ENCODE peak calls at places on chromosomes 11 and 22, in four cellular contexts. N, O, L and Y are unnamed samples.

GRCh38 chr11:63613517-63614135 is 607 bp downstream of the PLAAT3 start:
- DNase-seq in N (no peak), O (peak), L (peak), Y (no peak)

GRCh38 chr11:62607729-62608128 is 4.8 kb downstream of the EML3 start:
- DNase-seq in N (no peak), O (no peak), L (no peak), Y (no peak)

GRCh38 chr11:120400564-120401364 is 64.6 kb downstream of the ARHGEF12 start:
- DNase-seq in N (no peak), O (peak), L (no peak), Y (no peak)

GRCh38 chr11:72655896-72656464 is 18.2 kb downstream of the PDE2A start:
- DNase-seq in N (no peak), O (no peak), L (no peak), Y (no peak)

GRCh38 chr11:133961890-133962289 is 5.1 kb upstream of the IGSF9B start:
- DNase-seq in N (no peak), O (no peak), L (no peak), Y (no peak)

GRCh38 chr11:76591416-76591815 is 79.1 kb downstream of the LRRC32 start:
- DNase-seq in N (no peak), O (peak), L (no peak), Y (no peak)

GRCh38 chr22:37282385-37282677 is at the start of gene CYTH4:
- DNase-seq in N (peak), O (peak), L (no peak), Y (no peak)

GRCh38 chr22:42716221-42716620 is 4.4 kb downstream of the A4GALT start:
- DNase-seq in N (no peak), O (no peak), L (no peak), Y (no peak)

GRCh38 chr22:32545801-32546200 is 71.2 kb downstream of the FBXO7 start:
- DNase-seq in N (no peak), O (no peak), L (no peak), Y (no peak)

GRCh38 chr11:8604078-8604723 is 10.2 kb upstream of the STK33 start:
- DNase-seq in N (peak), O (peak), L (peak), Y (peak)

GRCh38 chr11:66694732-66695207 is 17.1 kb upstream of the RBM4B start:
- DNase-seq in N (peak), O (peak), L (peak), Y (peak)
- TF ChIP-seq POLR2AphosphoS5 in N (no peak), O (no peak), L (no peak), Y (no peak)

DNA sequence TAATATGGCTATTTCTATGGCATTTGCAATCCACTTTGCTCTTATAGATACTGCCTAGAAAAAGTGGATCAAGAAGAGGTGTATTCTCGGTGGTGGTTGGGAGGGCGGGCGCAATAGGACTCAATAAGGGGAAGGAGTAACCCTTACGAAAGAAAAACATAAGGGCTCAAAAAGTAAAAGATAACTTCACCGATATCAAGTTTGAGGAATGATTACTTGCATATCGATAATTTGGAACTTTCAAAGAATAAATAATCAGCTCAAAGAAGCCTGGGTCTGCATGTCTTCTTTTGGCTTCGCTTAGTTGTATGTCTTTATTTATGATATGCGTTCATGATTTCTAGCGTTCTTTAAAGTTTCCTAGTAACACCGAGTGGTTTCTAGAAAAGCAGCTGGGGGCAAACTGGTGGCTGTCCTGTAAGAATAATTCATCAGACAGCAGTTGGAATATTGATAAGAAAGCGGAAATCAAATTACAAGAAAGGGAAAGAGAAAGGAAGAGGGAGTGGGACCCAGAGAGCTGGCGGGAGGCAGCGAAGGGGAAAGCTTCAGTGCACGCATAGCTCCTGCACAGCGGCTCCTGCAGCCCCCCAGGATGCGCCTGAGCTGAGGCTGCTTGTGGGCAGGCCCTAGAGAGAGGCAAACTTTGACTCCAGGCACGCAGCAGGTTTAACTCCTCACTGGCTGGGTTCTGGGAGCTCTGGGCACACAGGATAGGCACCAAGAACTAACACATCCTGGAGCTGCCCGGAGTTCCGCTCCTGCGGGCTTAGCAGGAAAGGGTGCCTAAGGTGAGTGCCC is 9.1 kb upstream of the FLI1 start:
- DNase-seq in N (no peak), O (no peak), L (peak), Y (no peak)
- H3K27ac ChIP-seq in N (no peak), O (no peak), L (no peak), Y (no peak)

DNA sequence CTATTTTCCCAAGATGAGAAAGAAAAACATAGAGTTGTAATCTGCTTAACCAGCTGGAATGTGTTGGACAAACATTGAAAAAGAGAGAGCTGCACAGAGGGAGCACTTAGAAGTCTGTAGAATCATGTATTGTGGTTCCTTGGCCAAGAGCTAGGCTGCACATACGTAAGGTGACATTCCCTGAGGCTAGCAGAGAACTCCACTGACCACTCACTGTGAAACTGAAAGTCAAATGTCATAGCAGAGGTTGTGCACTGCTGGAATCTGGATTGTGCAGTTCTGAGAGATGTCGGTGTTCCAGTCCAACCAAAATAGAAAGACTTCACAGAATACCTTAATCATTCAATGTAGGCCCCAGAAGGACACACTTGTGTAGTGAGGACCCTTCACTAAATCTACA is 772.8 kb upstream of the RAG2 start:
- DNase-seq in N (no peak), O (no peak), L (no peak), Y (no peak)
- TF ChIP-seq POLR2AphosphoS5 in N (no peak), O (no peak), L (no peak), Y (no peak)

GRCh38 chr11:13229136-13229535 is 48.5 kb upstream of the BMAL1 start:
- DNase-seq in N (no peak), O (no peak), L (no peak), Y (no peak)

GRCh38 chr11:13235895-13236294 is 41.7 kb upstream of the BMAL1 start:
- DNase-seq in N (no peak), O (no peak), L (no peak), Y (no peak)

GRCh38 chr11:13228569-13228968 is 49.0 kb upstream of the BMAL1 start:
- DNase-seq in N (no peak), O (no peak), L (no peak), Y (no peak)

GRCh38 chr11:13229675-13230359 is 47.8 kb upstream of the BMAL1 start:
- DNase-seq in N (no peak), O (no peak), L (no peak), Y (no peak)

DNA sequence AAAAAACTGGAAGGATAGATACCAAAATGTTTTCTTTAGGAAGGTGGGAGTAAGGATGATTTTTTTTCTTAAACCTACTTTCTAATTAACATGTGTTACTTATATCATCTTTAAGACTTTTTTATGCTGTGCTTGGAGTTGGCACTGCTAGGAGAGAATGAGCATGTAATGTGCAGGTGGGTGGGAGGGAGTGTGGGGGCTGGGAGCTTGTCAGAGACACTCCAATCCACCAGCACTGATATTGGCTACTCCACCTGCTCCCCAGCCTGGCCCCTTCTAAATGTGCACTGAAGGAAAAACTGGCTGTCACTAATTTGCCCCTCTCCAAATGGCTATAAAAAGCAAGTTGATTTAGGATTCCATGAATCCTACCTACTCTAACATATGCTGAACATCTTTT is 44.4 kb upstream of the BMAL1 start:
- DNase-seq in N (no peak), O (no peak), L (no peak), Y (no peak)
- H3K27ac ChIP-seq in N (no peak), O (no peak), L (no peak), Y (no peak)

DNA sequence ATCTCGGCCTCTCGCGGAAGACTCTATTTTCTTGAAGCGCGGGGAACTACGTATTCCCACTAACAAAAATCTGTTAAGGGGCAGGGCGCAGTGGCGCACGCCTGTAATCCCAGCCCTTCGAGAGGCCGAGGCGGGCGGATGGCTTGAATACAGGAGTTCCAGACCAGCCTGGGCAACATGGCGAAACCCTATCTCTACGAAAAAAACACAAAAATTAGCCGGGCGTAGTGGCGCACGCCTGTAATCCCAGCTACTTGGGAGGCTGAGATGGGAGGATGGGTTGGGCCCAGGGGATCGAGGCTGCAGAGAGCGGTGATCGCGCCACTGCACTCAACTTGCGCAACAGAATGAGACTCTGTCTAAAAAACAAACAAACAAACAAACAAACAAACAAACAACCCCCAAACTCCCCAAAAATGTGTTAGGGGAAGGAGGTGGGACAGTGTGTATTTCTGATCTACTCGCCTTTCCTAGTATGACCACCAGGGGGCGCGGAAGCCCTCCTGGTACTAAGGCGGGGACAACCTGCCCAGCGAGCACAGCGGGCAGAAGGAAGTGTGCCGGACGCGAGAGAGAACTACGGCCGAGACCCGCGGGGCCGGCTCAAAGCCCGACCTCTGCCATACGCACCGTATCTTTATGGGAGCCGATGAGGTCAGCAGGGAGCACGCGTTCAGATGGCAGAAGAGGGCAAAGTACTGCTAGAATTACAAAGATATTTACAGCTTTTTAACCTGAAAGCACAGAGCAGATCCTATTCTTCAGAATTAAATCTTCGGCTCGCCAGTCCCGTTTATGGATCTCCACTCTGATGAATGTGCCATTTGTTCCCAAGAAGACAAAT is 1.3 kb upstream of the STX3 start:
- DNase-seq in N (peak), O (peak), L (peak), Y (peak)
- TF ChIP-seq POLR2AphosphoS5 in N (no peak), O (no peak), L (no peak), Y (peak)

DNA sequence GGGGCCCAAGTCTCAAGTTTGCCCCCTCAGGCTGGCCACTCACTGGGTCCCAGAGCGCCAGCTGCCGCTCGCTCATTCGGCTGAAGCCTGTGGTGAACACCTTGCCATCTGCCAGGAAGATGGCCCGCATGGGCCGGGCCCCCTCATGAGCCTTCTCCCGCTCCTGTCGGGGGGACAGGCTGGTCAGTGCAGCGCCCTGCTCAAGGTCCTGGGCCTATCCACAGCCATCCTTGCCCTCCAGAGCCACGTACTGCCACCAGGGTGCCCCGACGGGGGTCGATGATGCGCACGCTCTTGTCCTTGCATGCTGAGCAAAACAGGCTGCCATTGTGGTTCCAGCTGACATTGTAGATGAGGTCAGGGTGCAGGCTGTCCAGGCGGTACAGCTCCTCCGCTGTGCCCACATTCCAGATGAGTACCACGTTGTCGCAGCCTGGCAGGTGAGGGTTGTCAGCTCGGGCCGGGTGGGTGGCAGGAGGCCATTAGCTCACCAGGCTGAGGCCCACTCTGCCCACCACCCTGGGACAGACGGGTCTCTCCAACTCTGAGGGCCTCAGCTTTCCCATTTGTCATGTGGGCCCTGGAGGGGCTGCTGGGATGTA is 2.1 kb downstream of the CORO1B start:
- DNase-seq in N (no peak), O (no peak), L (no peak), Y (no peak)
- H3K27ac ChIP-seq in N (no peak), O (no peak), L (no peak), Y (peak)

DNA sequence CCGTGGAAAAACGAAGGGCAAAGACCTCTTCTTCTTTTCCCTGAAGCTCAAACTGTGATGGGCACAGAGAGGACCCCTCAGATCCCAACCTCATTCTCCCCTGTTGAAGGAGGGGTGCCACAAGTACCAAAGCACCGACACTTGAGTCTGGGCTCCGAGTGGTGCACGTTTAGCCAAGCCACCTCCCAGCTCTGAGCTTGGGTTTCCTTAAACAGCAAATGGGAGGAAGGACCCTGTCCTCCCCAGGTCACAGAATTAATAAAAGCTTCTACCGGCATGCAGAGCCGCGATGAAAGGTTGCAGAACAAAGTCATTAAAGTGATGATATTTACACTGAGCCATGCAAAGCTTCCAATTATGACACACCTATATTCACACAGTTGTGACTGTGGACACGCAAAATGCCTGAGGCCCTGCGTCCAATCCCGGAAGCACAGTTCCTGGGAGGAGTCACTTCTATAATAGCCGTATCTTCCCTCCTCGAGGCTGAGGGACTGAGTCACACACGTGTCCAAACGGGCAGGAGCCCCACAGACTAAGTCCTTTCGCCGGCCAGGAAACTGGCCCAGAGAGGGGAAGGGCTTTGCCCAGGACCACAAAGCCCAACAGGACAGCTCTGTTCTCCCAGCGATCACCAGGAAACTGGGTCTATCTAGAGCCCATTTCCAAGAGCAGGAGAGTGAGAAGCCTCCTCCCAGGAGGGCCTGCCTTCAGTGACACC is 922 bp upstream of the CSNK1E start:
- DNase-seq in N (peak), O (peak), L (no peak), Y (no peak)
- TF ChIP-seq POLR2AphosphoS5 in N (no peak), O (peak), L (peak), Y (peak)

GRCh38 chr11:1851437-1852180 is 1.3 kb upstream of the LSP1 start:
- DNase-seq in N (no peak), O (no peak), L (no peak), Y (no peak)

GRCh38 chr11:1853376-1854131 is 670 bp downstream of the LSP1 start:
- DNase-seq in N (no peak), O (no peak), L (no peak), Y (no peak)

GRCh38 chr11:1854132-1854948 is 1.5 kb downstream of the LSP1 start:
- DNase-seq in N (no peak), O (no peak), L (no peak), Y (no peak)

GRCh38 chr11:1852885-1853284 is at the start of gene LSP1:
- DNase-seq in N (peak), O (peak), L (no peak), Y (no peak)

GRCh38 chr11:1852271-1852877 is 510 bp upstream of the LSP1 start:
- DNase-seq in N (no peak), O (no peak), L (no peak), Y (no peak)
- H3K27ac ChIP-seq in N (peak), O (peak), L (no peak), Y (no peak)

GRCh38 chr11:6576471-6577373 is 26.7 kb downstream of the RRP8 start:
- DNase-seq in N (peak), O (no peak), L (peak), Y (peak)
- TF ChIP-seq POLR2AphosphoS5 in N (no peak), O (no peak), L (no peak), Y (no peak)

DNA sequence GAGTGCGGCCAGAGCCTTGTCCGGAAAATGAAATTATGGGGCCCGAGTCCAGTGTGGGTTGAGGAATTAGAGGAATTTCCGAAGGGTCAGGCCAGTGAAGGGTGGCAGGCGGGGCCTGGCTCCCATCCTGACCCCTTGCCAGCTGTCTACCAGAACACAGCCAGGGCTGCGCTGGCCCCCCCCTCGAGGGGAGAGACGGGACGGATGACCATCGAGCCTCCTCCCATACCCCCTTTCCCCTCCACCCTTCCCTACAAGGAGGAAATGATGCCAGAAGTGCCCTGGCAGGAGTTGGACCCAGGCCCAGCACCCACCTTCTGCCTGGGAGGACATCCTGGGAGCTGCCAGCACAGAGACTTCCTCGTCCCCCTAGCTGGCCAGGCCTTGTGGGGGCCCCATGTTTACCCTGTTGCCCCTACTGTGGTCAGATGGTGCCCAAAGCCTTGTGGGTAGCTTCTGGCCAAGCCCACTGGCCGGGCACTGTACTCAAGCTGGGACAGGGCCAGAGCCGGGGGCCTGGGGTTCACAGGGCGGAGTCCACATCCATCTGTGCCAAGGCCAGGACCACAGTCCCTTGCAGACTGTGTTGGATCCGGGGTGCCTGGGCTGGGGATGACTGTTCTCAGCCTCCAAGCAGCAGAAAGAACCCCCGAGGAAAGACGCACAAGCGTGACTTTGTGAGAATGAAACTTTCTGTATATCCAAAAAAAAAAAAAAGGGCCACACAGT is 20.8 kb downstream of the ARVCF start:
- DNase-seq in N (no peak), O (no peak), L (no peak), Y (no peak)
- H3K27ac ChIP-seq in N (no peak), O (peak), L (no peak), Y (peak)